ENCODE peak calls at places on chromosomes 2 and 18, in seven cellular contexts. Q is heart right ventricle, M is transverse colon, S is heart left ventricle, A is bronchial epithelial cell, N is AG04449, U is mesothelial cell of epicardium. V is an unnamed sample.

GRCh38 chr2:57516740-57517340 is 529.8 kb upstream of the VRK2 start:
- DNase-seq in Q (no peak), M (no peak), S (no peak), A (peak), N (peak), U (no peak), V (no peak)

GRCh38 chr2:18369750-18370149 is 190.7 kb downstream of the RDH14 start:
- DNase-seq in Q (no peak), M (no peak), S (no peak), A (peak), N (no peak), U (no peak), V (no peak)

GRCh38 chr2:239781461-239781860 is 243.7 kb downstream of the NDUFA10 start:
- DNase-seq in Q (no peak), M (no peak), S (no peak), A (no peak), N (no peak), U (no peak), V (no peak)

GRCh38 chr2:136410673-136411072 is 292.7 kb upstream of the CXCR4 start:
- DNase-seq in Q (no peak), M (no peak), S (no peak), A (no peak), N (no peak), U (no peak), V (no peak)

GRCh38 chr2:110815938-110816337 is 83.6 kb downstream of the ACOXL start:
- DNase-seq in Q (no peak), M (no peak), S (no peak), A (no peak), N (no peak), U (no peak), V (no peak)

GRCh38 chr2:207528980-207529329 is 807 bp upstream of the CREB1 start:
- DNase-seq in Q (no peak), M (peak), S (no peak), A (no peak), N (no peak), U (no peak), V (peak)

GRCh38 chr2:19725392-19725791 is 176.4 kb downstream of the TTC32 start:
- DNase-seq in Q (no peak), M (no peak), S (no peak), A (no peak), N (no peak), U (no peak), V (no peak)

GRCh38 chr2:152525277-152525838 is 190.4 kb downstream of the FMNL2 start:
- DNase-seq in Q (peak), M (peak), S (no peak), A (peak), N (no peak), U (no peak), V (peak)

GRCh38 chr2:226963528-226963927 is 127.7 kb downstream of the RHBDD1 start:
- DNase-seq in Q (no peak), M (no peak), S (no peak), A (peak), N (peak), U (no peak), V (no peak)

GRCh38 chr2:134131681-134132486 is 122.0 kb upstream of the MGAT5 start:
- DNase-seq in Q (no peak), M (no peak), S (no peak), A (peak), N (no peak), U (no peak), V (no peak)

GRCh38 chr18:43380098-43380672 is 102.9 kb upstream of the SYT4 start:
- DNase-seq in Q (no peak), M (no peak), S (no peak), A (no peak), N (no peak), U (no peak), V (no peak)

GRCh38 chr18:76697441-76697901 is 124.9 kb upstream of the ZNF236 start:
- DNase-seq in Q (no peak), M (peak), S (no peak), A (peak), N (no peak), U (no peak), V (no peak)

GRCh38 chr18:49178736-49179135 is 228.0 kb upstream of the SMAD7 start:
- DNase-seq in Q (no peak), M (no peak), S (no peak), A (peak), N (no peak), U (no peak), V (no peak)

GRCh38 chr2:173630425-173631122 is 275.9 kb downstream of the CDCA7 start:
- DNase-seq in Q (no peak), M (no peak), S (no peak), A (no peak), N (no peak), U (no peak), V (no peak)

GRCh38 chr2:176637497-176638166 is 368.4 kb downstream of the MTX2 start:
- DNase-seq in Q (peak), M (peak), S (peak), A (no peak), N (no peak), U (no peak), V (peak)

GRCh38 chr18:62365420-62365819 is 40.3 kb downstream of the TNFRSF11A start:
- DNase-seq in Q (no peak), M (no peak), S (no peak), A (no peak), N (no peak), U (no peak), V (no peak)

GRCh38 chr18:58290059-58290747 is 246.2 kb downstream of the NEDD4L start:
- DNase-seq in Q (no peak), M (no peak), S (no peak), A (peak), N (no peak), U (no peak), V (no peak)
- TF ChIP-seq CTCF in Q (no peak), M (no peak), S (no peak), A (no peak), N (no peak), U (no peak), V (no peak)

DNA sequence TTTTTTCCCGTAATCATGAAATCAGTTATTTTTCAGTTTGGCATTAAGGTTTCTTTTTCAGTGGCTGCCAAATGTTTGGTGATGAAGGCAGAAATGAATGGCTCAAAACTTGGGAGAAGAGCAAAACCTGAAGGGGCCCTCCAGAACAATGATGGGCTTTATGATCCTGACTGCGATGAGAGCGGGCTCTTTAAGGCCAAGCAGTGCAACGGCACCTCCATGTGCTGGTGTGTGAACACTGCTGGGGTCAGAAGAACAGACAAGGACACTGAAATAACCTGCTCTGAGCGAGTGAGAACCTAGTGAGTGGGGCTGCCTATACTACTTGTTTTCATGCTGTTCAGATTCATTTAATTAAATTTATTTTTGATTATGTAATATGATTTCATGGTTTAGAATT is 29.2 kb upstream of the MSH2 start:
- DNase-seq in Q (no peak), M (peak), S (no peak), A (no peak), N (no peak), U (no peak), V (no peak)
- TF ChIP-seq CTCF in Q (no peak), M (no peak), S (peak), A (no peak), N (no peak), U (no peak), V (no peak)

GRCh38 chr18:70172225-70172624 is 33.3 kb downstream of the RTTN start:
- DNase-seq in Q (no peak), M (no peak), S (no peak), A (peak), N (no peak), U (no peak), V (no peak)
- TF ChIP-seq CTCF in Q (peak), M (no peak), S (no peak), A (no peak), N (peak), U (no peak), V (no peak)

DNA sequence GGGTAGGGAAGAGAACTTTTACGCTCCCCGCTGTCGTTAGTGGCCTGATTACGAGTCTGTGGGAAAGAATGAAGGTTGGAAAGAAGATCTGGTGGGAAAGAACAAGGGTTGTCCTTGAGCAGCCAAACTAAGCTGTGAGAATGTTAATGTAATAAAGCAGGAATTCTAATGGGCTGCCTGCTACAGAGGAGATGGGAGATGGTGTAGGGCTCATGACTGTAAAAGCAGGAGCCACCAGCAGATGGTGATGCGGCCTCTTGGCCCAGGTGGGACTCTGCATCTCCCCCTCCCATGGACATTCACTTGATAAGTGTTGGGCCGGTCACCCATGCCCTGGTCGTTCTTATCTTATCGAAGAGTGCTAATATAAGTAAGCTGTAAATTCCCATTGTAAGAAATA is 150.0 kb downstream of the NEDD4L start:
- DNase-seq in Q (no peak), M (no peak), S (no peak), A (no peak), N (no peak), U (no peak), V (no peak)
- TF ChIP-seq CTCF in Q (peak), M (no peak), S (peak), A (no peak), N (peak), U (no peak), V (no peak)

DNA sequence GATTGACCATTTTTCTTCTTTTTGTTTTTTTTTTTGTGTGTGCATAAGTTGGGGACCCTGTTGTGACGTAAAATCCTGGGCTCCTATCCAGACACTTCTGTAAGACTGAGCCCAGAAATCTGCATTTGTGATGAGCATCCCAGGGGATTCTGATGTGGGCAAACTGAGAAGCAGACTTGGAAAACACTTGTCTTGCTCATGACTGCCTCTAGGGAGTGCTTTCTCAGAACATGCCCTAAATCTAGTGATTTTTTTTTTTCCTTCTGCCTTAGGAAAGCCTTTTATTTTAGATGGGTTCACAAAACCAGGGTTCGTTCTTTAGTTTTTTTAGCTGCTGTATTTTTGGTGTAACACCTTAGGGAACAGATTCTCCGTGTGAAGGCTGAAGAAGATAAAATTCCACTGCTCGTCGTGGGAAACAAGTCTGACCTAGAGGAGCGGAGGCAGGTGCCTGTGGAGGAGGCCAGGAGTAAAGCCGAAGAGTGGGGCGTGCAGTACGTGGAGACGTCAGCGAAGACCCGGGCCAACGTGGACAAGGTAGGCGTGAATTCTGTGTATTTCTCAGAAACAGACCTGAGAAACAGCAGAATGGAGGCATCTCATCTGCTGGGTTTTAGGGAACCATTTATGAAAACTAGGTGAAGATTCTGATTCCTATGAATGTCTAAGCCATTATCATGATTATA is 36.7 kb downstream of the RALB start:
- DNase-seq in Q (no peak), M (no peak), S (no peak), A (no peak), N (no peak), U (no peak), V (no peak)
- TF ChIP-seq CTCF in Q (no peak), M (no peak), S (no peak), A (no peak), N (peak), U (no peak), V (no peak)

GRCh38 chr2:26064846-26065245 is 31.0 kb downstream of the RAB10 start:
- DNase-seq in Q (no peak), M (no peak), S (no peak), A (no peak), N (no peak), U (no peak), V (no peak)

GRCh38 chr2:26058390-26058789 is 24.5 kb downstream of the RAB10 start:
- DNase-seq in Q (no peak), M (no peak), S (no peak), A (no peak), N (no peak), U (no peak), V (no peak)

GRCh38 chr2:26061539-26061938 is 27.7 kb downstream of the RAB10 start:
- DNase-seq in Q (no peak), M (no peak), S (no peak), A (no peak), N (no peak), U (no peak), V (no peak)

GRCh38 chr2:26054598-26055348 is 20.9 kb downstream of the RAB10 start:
- DNase-seq in Q (no peak), M (no peak), S (no peak), A (no peak), N (no peak), U (no peak), V (no peak)

GRCh38 chr2:26059542-26059941 is 25.7 kb downstream of the RAB10 start:
- DNase-seq in Q (no peak), M (no peak), S (no peak), A (no peak), N (no peak), U (no peak), V (no peak)
- TF ChIP-seq CTCF in Q (no peak), M (no peak), S (no peak), A (no peak), N (no peak), U (no peak), V (no peak)